ENCODE peak calls at places on chromosomes 2 and 18, in eight cellular contexts. A is NCI-H446; P is PC-3; C is activated CD4-positive, alpha-beta T cell treated with anti-CD3 and anti-CD28 coated beads, Interleukin-2, amount 50 U/mL, for 1 hour; D is breast epithelium; S is effector memory CD8-positive, alpha-beta T cell; V is HuH-7.5; L is effector CD4-positive, alpha-beta T cell. Y is an unnamed sample.
A peak's percentile ranks its signal among the peaks of the same experiment; 100 is the strongest.

GRCh38 chr2:134396493-134396892 is 142.6 kb downstream of the MGAT5 start:
- DNase-seq in C (no peak), S (no peak), P (peak; percentile 38), A (no peak), D (peak; percentile 46), V (no peak), L (no peak), Y (no peak)

GRCh38 chr18:75070625-75071483 is 138.1 kb downstream of the PTGR3 start:
- DNase-seq in P (peak; percentile 95), L (peak; percentile 61), A (no peak), C (peak; percentile 62), S (peak; percentile 58), V (no peak), D (peak; percentile 30), Y (peak; percentile 54)

GRCh38 chr18:3384664-3385189 is 65.2 kb upstream of the TGIF1 start:
- DNase-seq in V (no peak), C (no peak), L (no peak), D (no peak), A (no peak), P (peak; percentile 22), S (no peak), Y (no peak)

GRCh38 chr2:39266906-39267434 is 23.2 kb upstream of the CDKL4 start:
- DNase-seq in V (no peak), S (no peak), P (no peak), A (no peak), L (no peak), C (no peak), D (no peak), Y (no peak)

GRCh38 chr2:79994915-79995419 is 309.6 kb downstream of the LRRTM1 start:
- DNase-seq in V (no peak), D (no peak), A (no peak), L (no peak), C (no peak), S (no peak), P (no peak), Y (no peak)

GRCh38 chr2:199404841-199405240 is 52.9 kb downstream of the SATB2 start:
- DNase-seq in D (no peak), S (no peak), V (no peak), A (no peak), L (no peak), C (no peak), P (no peak), Y (no peak)

GRCh38 chr2:223641062-223641461 is 38.9 kb upstream of the SCG2 start:
- DNase-seq in D (no peak), C (no peak), L (no peak), P (peak; percentile 31), V (no peak), A (no peak), S (no peak), Y (no peak)

GRCh38 chr18:43129946-43130523 is 14.6 kb upstream of the RIT2 start:
- DNase-seq in L (no peak), S (no peak), C (no peak), D (no peak), V (no peak), A (no peak), P (no peak), Y (no peak)

GRCh38 chr2:169323841-169324240 is 38.5 kb downstream of the LRP2 start:
- DNase-seq in L (no peak), A (no peak), C (no peak), S (no peak), V (no peak), D (no peak), P (no peak), Y (no peak)